ENCODE peak calls at places on chromosomes 6 and 20, in seven cellular contexts. U is SK-N-SH; X is neuronal stem cell; Q is naive thymus-derived CD4-positive, alpha-beta T cell; G is A549; F is CD4-positive, alpha-beta memory T cell; R is left lung. C is an unnamed sample. For H3K4me1, the result is how much of the 10 kb centered on the place peaks cover.

GRCh38 chr20:54075322-54075721 is 4.9 kb upstream of the BCAS1 start:
- DNase-seq in U (no peak), X (no peak), Q (no peak), G (no peak), F (no peak), R (no peak), C (no peak)

GRCh38 chr6:108556864-108557493 is 3.7 kb upstream of the FOXO3 start:
- DNase-seq in U (no peak), X (no peak), Q (no peak), G (no peak), F (no peak), R (no peak), C (no peak)

GRCh38 chr6:134400941-134401340 is 83.0 kb upstream of the SGK1 start:
- DNase-seq in U (no peak), X (no peak), Q (no peak), G (no peak), F (no peak), R (no peak), C (no peak)

GRCh38 chr20:4961746-4962145 is 39.6 kb downstream of the SLC23A2 start:
- DNase-seq in U (no peak), X (no peak), Q (no peak), G (no peak), F (peak), R (no peak), C (no peak)

GRCh38 chr6:4371207-4371921 is 236.0 kb upstream of the ECI2 start:
- DNase-seq in U (no peak), X (no peak), Q (no peak), G (no peak), F (no peak), R (no peak), C (no peak)

GRCh38 chr6:48766349-48766748 is 655.4 kb upstream of the PTCHD4 start:
- DNase-seq in U (no peak), X (no peak), Q (no peak), G (no peak), F (no peak), R (no peak), C (no peak)

GRCh38 chr20:18190466-18191233 is 53.0 kb downstream of the KAT14 start:
- DNase-seq in U (no peak), X (no peak), Q (no peak), G (no peak), F (no peak), R (no peak), C (no peak)

GRCh38 chr6:21798468-21798867 is 204.9 kb downstream of the SOX4 start:
- DNase-seq in U (no peak), X (no peak), Q (no peak), G (no peak), F (no peak), R (no peak), C (no peak)

GRCh38 chr6:113696960-113697359 is 160.2 kb upstream of the MARCKS start:
- DNase-seq in U (no peak), X (no peak), Q (no peak), G (no peak), F (no peak), R (no peak), C (no peak)

GRCh38 chr6:144725731-144726522 is 440.8 kb downstream of the UTRN start:
- DNase-seq in U (peak), X (no peak), Q (no peak), G (no peak), F (no peak), R (no peak), C (no peak)

DNA sequence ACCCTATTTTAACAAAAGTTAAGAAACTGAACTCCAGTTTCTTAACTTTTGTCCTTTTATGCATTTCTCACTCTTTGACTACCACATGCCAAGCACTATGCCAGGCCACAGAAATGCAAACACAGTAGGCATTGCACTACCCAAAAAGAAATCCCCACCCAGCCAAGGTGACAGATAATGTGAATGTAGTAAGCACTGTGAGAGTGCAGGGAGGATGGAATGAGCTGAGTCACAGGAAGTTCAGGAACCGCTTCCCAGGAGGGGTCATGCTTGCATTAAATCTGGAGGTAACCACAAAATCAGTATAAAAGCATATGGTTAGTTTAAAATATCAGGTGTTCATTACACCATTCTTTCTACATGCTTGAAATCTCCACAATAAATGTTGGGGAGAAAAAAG is 20.1 kb upstream of the FAM83C start:
- DNase-seq in U (no peak), X (no peak), Q (no peak), G (peak), F (no peak), R (no peak), C (no peak)
- H3K4me1 ChIP-seq in U (under half), X (under half), Q (under half), G (half or more), F (under half), R (under half), C (under half)

DNA sequence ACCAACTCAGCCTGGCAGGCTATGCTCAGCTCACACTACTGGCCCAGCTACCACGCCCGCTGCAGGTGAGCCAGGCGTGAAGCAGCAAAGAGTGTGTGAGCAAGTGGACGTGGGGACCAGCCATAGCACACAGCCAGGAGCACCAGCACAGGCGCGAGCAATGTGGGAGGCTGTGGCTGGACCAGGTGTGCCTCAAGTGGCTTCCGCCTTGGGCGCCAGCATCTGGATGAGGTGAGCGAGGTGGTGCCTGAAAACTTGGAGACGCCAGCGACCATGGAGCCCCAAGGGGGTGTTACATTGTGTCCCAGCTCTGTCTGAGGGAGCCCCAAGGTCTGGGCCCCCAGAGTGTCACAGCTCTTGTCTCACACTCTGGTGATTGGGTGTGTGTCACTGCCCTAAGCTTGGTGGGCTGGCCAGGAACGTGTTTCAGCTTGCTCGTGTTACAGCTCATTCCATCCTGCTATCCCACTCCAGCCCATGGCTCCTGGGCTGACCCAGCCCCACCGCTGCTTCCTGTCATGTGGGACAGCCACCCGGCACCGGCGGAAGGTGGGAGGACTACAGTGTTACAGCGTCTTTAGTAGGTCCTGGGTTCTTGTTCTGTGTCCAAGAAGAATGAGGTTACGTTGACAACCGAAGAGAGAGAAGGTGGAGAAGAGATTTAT is 508.0 kb upstream of the MMS22L start:
- DNase-seq in U (no peak), X (no peak), Q (no peak), G (no peak), F (no peak), R (no peak), C (no peak)
- H3K4me3 ChIP-seq in U (no peak), X (peak), Q (no peak), G (no peak), F (no peak), R (no peak), C (no peak)

GRCh38 chr6:142881290-142881689 is 63.7 kb downstream of the HIVEP2 start:
- DNase-seq in U (no peak), X (no peak), Q (no peak), G (no peak), F (no peak), R (no peak), C (no peak)
- H3K27ac ChIP-seq in U (no peak), X (no peak), Q (peak), G (no peak), F (no peak), R (no peak), C (no peak)

GRCh38 chr6:149449831-149450678 is 34.8 kb downstream of the ZC3H12D start:
- DNase-seq in U (no peak), X (no peak), Q (no peak), G (no peak), F (no peak), R (peak), C (no peak)
- H3K4me1 ChIP-seq in U (under half), X (under half), Q (under half), G (under half), F (under half), R (under half), C (under half)

GRCh38 chr6:33697845-33698244 is 13.7 kb downstream of the UQCC2 start:
- DNase-seq in U (no peak), X (no peak), Q (no peak), G (no peak), F (no peak), R (no peak), C (no peak)

GRCh38 chr6:33696538-33697518 is 14.7 kb downstream of the UQCC2 start:
- DNase-seq in U (peak), X (no peak), Q (no peak), G (no peak), F (peak), R (no peak), C (no peak)

GRCh38 chr6:33699739-33700138 is 11.8 kb downstream of the UQCC2 start:
- DNase-seq in U (no peak), X (no peak), Q (no peak), G (no peak), F (no peak), R (no peak), C (no peak)

GRCh38 chr6:33699131-33699530 is 12.4 kb downstream of the UQCC2 start:
- DNase-seq in U (no peak), X (no peak), Q (no peak), G (no peak), F (no peak), R (no peak), C (no peak)

GRCh38 chr6:33698494-33698893 is 13.0 kb downstream of the UQCC2 start:
- DNase-seq in U (no peak), X (no peak), Q (no peak), G (no peak), F (no peak), R (no peak), C (no peak)
- H3K4me3 ChIP-seq in U (no peak), X (no peak), Q (no peak), G (no peak), F (no peak), R (no peak), C (no peak)

GRCh38 chr6:152420696-152421095 is 216.5 kb downstream of the SYNE1 start:
- DNase-seq in U (no peak), X (no peak), Q (no peak), G (no peak), F (no peak), R (no peak), C (no peak)

DNA sequence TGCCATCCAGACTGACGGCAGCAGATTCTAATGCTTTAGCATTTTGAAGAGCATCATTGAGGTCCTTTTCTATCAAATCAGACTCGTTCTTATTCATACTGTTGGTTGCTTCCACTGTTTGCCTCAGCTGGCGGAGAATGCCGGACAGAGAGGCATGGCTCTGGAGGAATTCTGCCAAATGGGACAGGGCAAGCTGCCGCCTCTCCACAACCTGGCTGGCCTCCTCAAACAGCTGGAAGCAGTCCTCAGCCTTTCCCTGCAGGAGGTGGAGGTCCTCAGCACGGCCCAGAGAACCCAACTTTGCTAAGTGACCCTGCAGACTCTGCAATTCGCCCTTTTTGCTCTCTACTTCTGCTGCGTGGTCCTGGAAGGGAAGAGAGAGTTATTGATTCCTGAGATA is 220.5 kb downstream of the SYNE1 start:
- DNase-seq in U (no peak), X (no peak), Q (no peak), G (no peak), F (no peak), R (no peak), C (no peak)
- H3K27ac ChIP-seq in U (no peak), X (no peak), Q (no peak), G (no peak), F (no peak), R (no peak), C (no peak)

DNA sequence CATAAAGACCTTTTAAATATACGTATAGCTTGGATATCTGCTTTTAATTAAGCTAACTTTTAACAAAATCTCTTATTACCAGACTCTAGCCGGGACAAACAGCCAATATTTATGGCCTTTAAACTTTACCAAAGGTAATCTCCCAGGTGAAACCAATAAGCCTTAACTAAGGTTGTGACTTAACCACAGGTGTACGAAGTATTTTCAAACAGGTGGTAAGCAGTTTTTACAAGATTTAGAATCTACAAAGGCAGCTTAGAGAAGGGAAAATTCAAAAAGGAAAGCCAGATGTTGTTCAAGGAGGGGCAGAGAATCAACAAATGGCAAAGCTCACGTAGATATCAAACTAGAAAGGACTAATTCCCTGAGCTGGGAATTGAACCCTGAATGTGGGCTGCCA is 15.8 kb downstream of the WFDC2 start:
- DNase-seq in U (no peak), X (no peak), Q (no peak), G (no peak), F (no peak), R (no peak), C (no peak)
- H3K4me1 ChIP-seq in U (under half), X (under half), Q (under half), G (under half), F (under half), R (under half), C (under half)

DNA sequence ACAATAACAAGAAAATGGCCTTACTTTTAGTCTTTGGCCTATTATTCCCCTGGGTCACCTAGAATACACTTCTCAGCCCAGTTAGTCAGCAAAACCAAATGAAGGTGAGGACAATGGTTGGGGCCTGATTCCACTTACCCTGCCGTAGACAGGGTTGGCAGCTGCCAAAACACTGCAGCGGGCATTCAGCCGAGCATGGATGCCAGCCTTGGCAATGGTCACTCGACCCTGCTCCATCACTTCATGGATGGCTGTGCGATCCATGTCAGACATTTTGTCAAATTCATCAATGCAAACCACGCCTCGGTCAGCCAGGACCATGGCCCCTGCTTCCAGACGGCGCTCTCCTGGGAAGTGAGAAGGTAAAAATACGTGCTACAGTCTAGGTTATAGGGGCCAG is 8.4 kb downstream of the MCM3 start:
- DNase-seq in U (no peak), X (no peak), Q (no peak), G (no peak), F (no peak), R (no peak), C (no peak)
- H3K4me3 ChIP-seq in U (no peak), X (no peak), Q (no peak), G (no peak), F (no peak), R (no peak), C (no peak)

C was measured in iPS DF 6.9.